ENCODE peak calls at places on chromosomes 11 and 22, in eight cellular contexts. W, C, M, K, O, D, X and H are unnamed samples.

GRCh38 chr22:37849089-37849751 is at the start of gene EIF3L:
- DNase-seq in W (peak; percentile 92), C (peak; percentile 92), M (peak; percentile 88), K (peak; percentile 82), O (peak; percentile 93), D (peak; percentile 80), X (peak; percentile 92), H (peak; percentile 54)

GRCh38 chr11:43925063-43925931 is 17.1 kb upstream of the C11orf96 start:
- DNase-seq in W (no peak), C (no peak), M (no peak), K (no peak), O (no peak), D (no peak), X (no peak), H (no peak)

GRCh38 chr22:48548391-48548790 is 1279.3 kb downstream of the BRD1 start:
- DNase-seq in W (no peak), C (no peak), M (no peak), K (no peak), O (no peak), D (no peak), X (no peak), H (no peak)

GRCh38 chr22:38494498-38494897 is 11.6 kb downstream of the DDX17 start:
- DNase-seq in W (no peak), C (no peak), M (no peak), K (no peak), O (no peak), D (no peak), X (no peak), H (no peak)

GRCh38 chr11:43922295-43922648 is 20.2 kb upstream of the C11orf96 start:
- DNase-seq in W (no peak), C (no peak), M (no peak), K (no peak), O (no peak), D (no peak), X (no peak), H (no peak)

GRCh38 chr11:10653242-10653641 is 40.3 kb downstream of the IRAG1 start:
- DNase-seq in W (no peak), C (no peak), M (no peak), K (no peak), O (no peak), D (no peak), X (no peak), H (no peak)

GRCh38 chr22:41660416-41660815 is 28.3 kb downstream of the SNU13 start:
- DNase-seq in W (no peak), C (no peak), M (no peak), K (no peak), O (no peak), D (no peak), X (no peak), H (no peak)

GRCh38 chr11:47616726-47617416 is 22.7 kb upstream of the C1QTNF4 start:
- DNase-seq in W (no peak), C (no peak), M (peak; percentile 61), K (peak; percentile 65), O (peak; percentile 25), D (peak; percentile 15), X (peak; percentile 52), H (peak; percentile 25)

GRCh38 chr11:1888811-1889526 is 2.7 kb downstream of the PRR33 start:
- DNase-seq in W (peak; percentile 42), C (peak; percentile 77), M (no peak), K (peak; percentile 94), O (peak; percentile 39), D (no peak), X (peak; percentile 88), H (no peak)

GRCh38 chr11:25298450-25298849 is 801.6 kb downstream of the LUZP2 start:
- DNase-seq in W (no peak), C (no peak), M (no peak), K (no peak), O (no peak), D (no peak), X (no peak), H (no peak)

GRCh38 chr22:50145741-50146439 is 24.6 kb upstream of the PANX2 start:
- DNase-seq in W (no peak), C (no peak), M (no peak), K (no peak), O (no peak), D (no peak), X (no peak), H (no peak)

GRCh38 chr11:134512061-134512460 is 100.0 kb upstream of the B3GAT1 start:
- DNase-seq in W (peak; percentile 18), C (no peak), M (no peak), K (no peak), O (no peak), D (no peak), X (no peak), H (no peak)

GRCh38 chr11:9688716-9689511 is 25.0 kb downstream of the SWAP70 start:
- DNase-seq in W (no peak), C (no peak), M (peak; percentile 41), K (peak; percentile 57), O (no peak), D (no peak), X (peak; percentile 46), H (no peak)

GRCh38 chr22:32202539-32203180 is 2.2 kb downstream of the RFPL2 start:
- DNase-seq in W (peak; percentile 52), C (peak; percentile 46), M (peak; percentile 39), K (no peak), O (peak; percentile 71), D (peak; percentile 53), X (peak; percentile 39), H (peak; percentile 42)

GRCh38 chr22:20246368-20247009 is 21.6 kb downstream of the RTN4R start:
- DNase-seq in W (no peak), C (no peak), M (no peak), K (no peak), O (no peak), D (no peak), X (no peak), H (no peak)

GRCh38 chr11:114062272-114062671 is 2.8 kb downstream of the ZBTB16 start:
- DNase-seq in W (no peak), C (no peak), M (no peak), K (no peak), O (no peak), D (no peak), X (no peak), H (no peak)

GRCh38 chr22:39207141-39208012 is 37.4 kb downstream of the PDGFB start:
- DNase-seq in W (peak; percentile 48), C (no peak), M (no peak), K (no peak), O (peak; percentile 29), D (no peak), X (no peak), H (peak; percentile 46)

GRCh38 chr22:40679249-40679963 is at the start of gene MCHR1:
- DNase-seq in W (no peak), C (no peak), M (no peak), K (no peak), O (no peak), D (no peak), X (no peak), H (no peak)

GRCh38 chr11:122853971-122854446 is 15.7 kb downstream of the CRTAM start:
- DNase-seq in W (no peak), C (no peak), M (peak; percentile 73), K (peak; percentile 18), O (peak; percentile 31), D (peak; percentile 94), X (peak; percentile 64), H (peak; percentile 26)

GRCh38 chr11:75734491-75735180 is 17.0 kb downstream of the MOGAT2 start:
- DNase-seq in W (peak; percentile 50), C (no peak), M (no peak), K (no peak), O (peak; percentile 69), D (no peak), X (no peak), H (no peak)

GRCh38 chr11:10588904-10589303 is 20.4 kb upstream of the LYVE1 start:
- DNase-seq in W (no peak), C (no peak), M (no peak), K (peak; percentile 17), O (no peak), D (no peak), X (no peak), H (no peak)

GRCh38 chr11:126132319-126132718 is 69.7 kb upstream of the CDON start:
- DNase-seq in W (peak; percentile 70), C (no peak), M (peak; percentile 45), K (no peak), O (no peak), D (no peak), X (no peak), H (no peak)

GRCh38 chr22:29072979-29073617 is at the start of gene KREMEN1:
- DNase-seq in W (no peak), C (no peak), M (no peak), K (no peak), O (peak; percentile 26), D (no peak), X (no peak), H (no peak)

GRCh38 chr11:11570823-11571222 is 51.0 kb downstream of the GALNT18 start:
- DNase-seq in W (no peak), C (no peak), M (no peak), K (no peak), O (no peak), D (no peak), X (no peak), H (no peak)

GRCh38 chr11:110919241-110919893 is 207.1 kb upstream of the ARHGAP20 start:
- DNase-seq in W (no peak), C (no peak), M (no peak), K (no peak), O (no peak), D (no peak), X (no peak), H (no peak)

GRCh38 chr11:121645596-121645995 is 192.8 kb upstream of the SORL1-AS1 start:
- DNase-seq in W (no peak), C (no peak), M (no peak), K (no peak), O (no peak), D (no peak), X (no peak), H (no peak)

GRCh38 chr11:123509737-123510578 is 79.9 kb downstream of the GRAMD1B start:
- DNase-seq in W (no peak), C (no peak), M (peak; percentile 15), K (no peak), O (no peak), D (no peak), X (no peak), H (no peak)

GRCh38 chr11:110989734-110990133 is 255.8 kb upstream of the POU2AF2 start:
- DNase-seq in W (no peak), C (no peak), M (no peak), K (no peak), O (peak; percentile 9), D (no peak), X (no peak), H (no peak)

GRCh38 chr11:8040921-8041285 is 40.1 kb upstream of the TUB start:
- DNase-seq in W (no peak), C (no peak), M (no peak), K (no peak), O (no peak), D (no peak), X (no peak), H (no peak)

GRCh38 chr11:29018631-29019030 is 910.4 kb downstream of the METTL15 start:
- DNase-seq in W (no peak), C (no peak), M (peak; percentile 39), K (no peak), O (no peak), D (no peak), X (no peak), H (no peak)

GRCh38 chr22:50576070-50576469 is 2.2 kb downstream of the CPT1B start:
- DNase-seq in W (no peak), C (no peak), M (no peak), K (no peak), O (no peak), D (no peak), X (no peak), H (peak; percentile 34)

GRCh38 chr22:31106651-31107205 is 640 bp downstream of the SELENOM start:
- DNase-seq in W (no peak), C (no peak), M (no peak), K (no peak), O (no peak), D (no peak), X (no peak), H (no peak)

GRCh38 chr11:78139422-78140391 is at the start of gene ALG8:
- DNase-seq in W (peak; percentile 97), C (peak; percentile 98), M (peak; percentile 100), K (peak; percentile 91), O (peak; percentile 97), D (peak; percentile 97), X (peak; percentile 97), H (peak; percentile 73)

GRCh38 chr11:77175021-77175842 is 47.2 kb downstream of the MYO7A start:
- DNase-seq in W (no peak), C (no peak), M (no peak), K (no peak), O (no peak), D (no peak), X (no peak), H (no peak)